ENCODE peak calls at places on chromosomes 12 and 14, in four cellular contexts. P, J, X and U are unnamed samples.

GRCh38 chr14:31930493-31931225 is 146.4 kb upstream of the ARHGAP5 start:
- DNase-seq in P (peak; percentile 43), J (no peak), X (no peak), U (no peak)

GRCh38 chr14:73097421-73097820 is 38.9 kb upstream of the PSEN1 start:
- DNase-seq in P (no peak), J (no peak), X (no peak), U (no peak)

GRCh38 chr14:76541594-76542219 is 165.8 kb downstream of the ESRRB start:
- DNase-seq in P (no peak), J (no peak), X (no peak), U (no peak)

GRCh38 chr14:100522616-100523021 is 64.6 kb downstream of the BEGAIN start:
- DNase-seq in P (no peak), J (no peak), X (no peak), U (no peak)

GRCh38 chr12:5280091-5280490 is 151.8 kb upstream of the NTF3 start:
- DNase-seq in P (no peak), J (no peak), X (no peak), U (no peak)

GRCh38 chr12:44788731-44789130 is 87.4 kb downstream of the NELL2 start:
- DNase-seq in P (no peak), J (no peak), X (no peak), U (no peak)

GRCh38 chr12:28872654-28873268 is 276.3 kb upstream of the FAR2 start:
- DNase-seq in P (peak; percentile 21), J (peak; percentile 35), X (peak; percentile 9), U (peak; percentile 44)

GRCh38 chr14:55789442-55789841 is 209.4 kb downstream of the KTN1 start:
- DNase-seq in P (no peak), J (no peak), X (no peak), U (no peak)

GRCh38 chr12:47942327-47943230 is 20.8 kb upstream of the TMEM106C start:
- DNase-seq in P (peak; percentile 6), J (peak; percentile 69), X (no peak), U (no peak)

GRCh38 chr12:2456813-2457186 is 338.0 kb upstream of the FKBP4 start:
- DNase-seq in P (no peak), J (no peak), X (no peak), U (no peak)

GRCh38 chr12:28097221-28097620 is 93.0 kb upstream of the CCDC91 start:
- DNase-seq in P (no peak), J (no peak), X (no peak), U (no peak)

GRCh38 chr12:26374934-26375333 is 179.6 kb downstream of the SSPN start:
- DNase-seq in P (no peak), J (no peak), X (no peak), U (no peak)

GRCh38 chr12:12349711-12350665 is at the start of gene MANSC1:
- DNase-seq in P (peak; percentile 24), J (peak; percentile 40), X (peak; percentile 83), U (no peak)

GRCh38 chr12:21795648-21796328 is 21.3 kb upstream of the KCNJ8 start:
- DNase-seq in P (no peak), J (no peak), X (no peak), U (no peak)

GRCh38 chr12:109777544-109777943 is 55.7 kb downstream of the TRPV4 start:
- DNase-seq in P (peak; percentile 83), J (peak; percentile 78), X (peak; percentile 25), U (peak; percentile 92)

GRCh38 chr14:21940887-21941855 is 267.6 kb upstream of the OR4E1 start:
- DNase-seq in P (peak; percentile 55), J (no peak), X (no peak), U (peak; percentile 49)

GRCh38 chr14:75125617-75126016 is 1.2 kb downstream of the NEK9 start:
- DNase-seq in P (no peak), J (no peak), X (no peak), U (peak; percentile 33)

DNA sequence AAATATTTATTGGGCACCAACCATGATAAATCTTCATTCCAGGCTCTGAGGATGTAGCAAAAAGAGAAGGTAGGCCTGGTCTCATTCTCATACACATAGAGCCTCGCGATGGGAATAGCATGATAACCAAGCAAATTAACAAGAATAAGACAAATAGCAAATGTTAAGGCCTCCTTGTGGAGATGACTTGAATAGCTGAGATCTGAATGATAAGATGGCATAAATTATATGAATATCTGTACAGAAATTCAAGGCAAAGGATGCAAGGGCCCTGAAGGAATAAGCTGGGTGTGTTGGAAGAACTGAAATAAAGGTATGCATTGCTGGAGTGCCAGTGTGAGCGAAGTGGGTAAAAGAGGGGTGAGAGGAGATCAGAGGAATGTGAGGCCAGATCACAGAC is 114.8 kb downstream of the ALX1 start:
- DNase-seq in P (no peak), J (no peak), X (no peak), U (no peak)
- TF ChIP-seq CTCF in P (no peak), J (no peak), X (no peak), U (no peak)

GRCh38 chr14:34496679-34497513 is 34.9 kb upstream of the SPTSSA start:
- DNase-seq in P (peak; percentile 99), J (no peak), X (peak; percentile 74), U (peak; percentile 97)

GRCh38 chr14:34501997-34502396 is 37.5 kb downstream of the EAPP start:
- DNase-seq in P (no peak), J (no peak), X (no peak), U (no peak)

GRCh38 chr14:34501004-34501580 is 38.4 kb downstream of the EAPP start:
- DNase-seq in P (no peak), J (no peak), X (no peak), U (no peak)

GRCh38 chr14:34496007-34496678 is 34.1 kb upstream of the SPTSSA start:
- DNase-seq in P (no peak), J (no peak), X (no peak), U (no peak)

GRCh38 chr14:34498684-34499412 is 36.8 kb upstream of the SPTSSA start:
- DNase-seq in P (peak; percentile 86), J (peak; percentile 23), X (peak; percentile 53), U (peak; percentile 39)
- TF ChIP-seq CTCF in P (peak; percentile 95), J (peak; percentile 38), X (peak; percentile 83), U (no peak)

GRCh38 chr14:61064866-61065265 is 83.8 kb downstream of the SLC38A6 start:
- DNase-seq in P (no peak), J (no peak), X (no peak), U (no peak)
- TF ChIP-seq CTCF in P (no peak), J (no peak), X (no peak), U (no peak)

DNA sequence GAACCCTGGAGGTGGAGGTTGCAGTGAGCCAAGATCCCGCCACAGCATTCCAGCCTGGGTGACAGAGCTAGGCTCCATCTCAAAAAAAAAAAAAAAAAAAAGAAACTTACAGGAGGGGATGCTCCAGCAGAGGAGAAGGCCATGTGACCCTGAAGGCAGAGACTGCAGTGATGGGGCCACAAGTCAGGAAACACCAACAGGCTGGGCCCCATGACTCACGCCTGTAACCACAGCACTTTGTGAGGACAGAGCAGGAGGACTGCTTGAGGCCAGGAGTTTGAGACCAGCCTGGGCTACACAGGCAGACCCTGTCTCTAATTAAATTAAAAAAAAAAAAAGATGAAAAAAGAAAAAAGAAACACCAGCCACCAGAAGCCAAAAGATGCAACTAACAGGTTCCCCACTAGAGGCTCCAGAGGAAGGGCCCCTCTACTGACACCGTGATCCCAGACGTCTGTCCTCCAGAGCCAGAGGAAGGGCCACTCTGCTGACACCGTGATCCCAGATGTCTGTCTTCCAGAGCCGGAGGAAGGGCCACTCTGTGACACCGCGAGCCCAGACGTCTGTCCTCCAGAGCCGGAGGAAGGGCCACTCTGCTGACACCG is 9.1 kb upstream of the GLT1D1 start:
- DNase-seq in P (peak; percentile 17), J (no peak), X (no peak), U (no peak)
- TF ChIP-seq CTCF in P (peak; percentile 43), J (peak; percentile 25), X (no peak), U (no peak)

GRCh38 chr12:83451189-83451588 is 764.5 kb downstream of the TMTC2 start:
- DNase-seq in P (no peak), J (no peak), X (no peak), U (no peak)
- TF ChIP-seq CTCF in P (no peak), J (peak; percentile 1), X (no peak), U (no peak)

DNA sequence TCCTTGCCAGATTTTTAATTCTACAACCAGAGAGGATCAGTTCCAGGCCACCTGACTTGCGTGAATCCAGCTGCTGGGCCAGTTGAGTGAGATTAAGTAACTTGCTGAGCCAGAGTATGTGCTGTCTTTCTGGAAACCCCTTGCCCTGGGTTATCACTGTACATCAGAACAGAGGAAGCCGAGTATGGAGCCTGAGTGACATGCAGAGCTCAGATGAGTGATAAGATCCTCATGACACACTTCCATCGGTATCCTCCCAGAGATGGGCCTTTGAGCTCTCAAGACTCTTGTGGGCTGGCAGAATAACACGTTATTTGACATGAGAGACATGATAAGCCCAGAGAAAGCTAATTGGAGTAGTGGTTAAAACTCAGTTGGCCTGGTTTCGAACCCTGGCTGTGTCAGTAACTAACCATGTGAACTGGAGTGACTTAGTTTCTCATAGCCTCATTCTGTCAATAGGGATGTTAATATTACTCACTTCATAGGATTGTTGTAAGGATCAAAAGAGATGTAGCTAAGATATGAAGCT is 388.1 kb downstream of the ZFP36L1 start:
- DNase-seq in P (no peak), J (no peak), X (no peak), U (no peak)
- TF ChIP-seq CTCF in P (no peak), J (no peak), X (no peak), U (no peak)